ENCODE peak calls at places on chromosome 1, in four cellular contexts. One of them, this sample, is unnamed.

GRCh38 chr1:15883326-15883725 is 35.8 kb downstream of the SPEN start:
- DNase-seq in heart right ventricle: no peak
- DNase-seq in tibial nerve: no peak
- DNase-seq in astrocyte: no peak
- DNase-seq in this sample: peak; percentile 25

GRCh38 chr1:227926896-227927885 is 20.5 kb downstream of the WNT9A start:
- DNase-seq in heart right ventricle: no peak
- DNase-seq in tibial nerve: no peak
- DNase-seq in astrocyte: no peak
- DNase-seq in this sample: no peak

GRCh38 chr1:30414086-30414850 is 309.1 kb downstream of the MATN1 start:
- DNase-seq in heart right ventricle: no peak
- DNase-seq in tibial nerve: no peak
- DNase-seq in astrocyte: no peak
- DNase-seq in this sample: no peak

GRCh38 chr1:3463408-3463811 is 8.9 kb downstream of the ARHGEF16 start:
- DNase-seq in heart right ventricle: peak; percentile 5
- DNase-seq in tibial nerve: no peak
- DNase-seq in astrocyte: no peak
- DNase-seq in this sample: no peak

GRCh38 chr1:116988908-116989307 is 12.7 kb upstream of the CD101 start:
- DNase-seq in heart right ventricle: no peak
- DNase-seq in tibial nerve: no peak
- DNase-seq in astrocyte: peak; percentile 67
- DNase-seq in this sample: no peak

GRCh38 chr1:184052194-184052559 is 647 bp downstream of the TSEN15 start:
- DNase-seq in heart right ventricle: no peak
- DNase-seq in tibial nerve: no peak
- DNase-seq in astrocyte: no peak
- DNase-seq in this sample: peak; percentile 17

GRCh38 chr1:172399369-172400072 is 21.0 kb upstream of the C1orf105 start:
- DNase-seq in heart right ventricle: no peak
- DNase-seq in tibial nerve: peak; percentile 26
- DNase-seq in astrocyte: peak; percentile 97
- DNase-seq in this sample: peak; percentile 100

GRCh38 chr1:231214918-231215675 is 25.9 kb upstream of the GNPAT start:
- DNase-seq in heart right ventricle: no peak
- DNase-seq in tibial nerve: no peak
- DNase-seq in astrocyte: no peak
- DNase-seq in this sample: no peak

GRCh38 chr1:37481289-37482003 is 7.1 kb downstream of the ZC3H12A start:
- DNase-seq in heart right ventricle: no peak
- DNase-seq in tibial nerve: no peak
- DNase-seq in astrocyte: no peak
- DNase-seq in this sample: no peak

GRCh38 chr1:215543191-215543606 is 23.9 kb upstream of the KCTD3 start:
- DNase-seq in heart right ventricle: no peak
- DNase-seq in tibial nerve: no peak
- DNase-seq in astrocyte: peak; percentile 56
- DNase-seq in this sample: peak; percentile 69

GRCh38 chr1:20770314-20771087 is 16.6 kb downstream of the HP1BP3 start:
- DNase-seq in heart right ventricle: no peak
- DNase-seq in tibial nerve: no peak
- DNase-seq in astrocyte: no peak
- DNase-seq in this sample: no peak

GRCh38 chr1:14470802-14471201 is 127.7 kb upstream of the KAZN start:
- DNase-seq in heart right ventricle: no peak
- DNase-seq in tibial nerve: no peak
- DNase-seq in astrocyte: no peak
- DNase-seq in this sample: no peak

GRCh38 chr1:212514056-212514614 is 81.4 kb downstream of the NENF start:
- DNase-seq in heart right ventricle: peak; percentile 57
- DNase-seq in tibial nerve: no peak
- DNase-seq in astrocyte: peak; percentile 58
- DNase-seq in this sample: peak; percentile 37
- H3K4me3 ChIP-seq in heart right ventricle: peak overlapping the region; percentile 14
- H3K4me3 ChIP-seq in tibial nerve: peak overlapping the region; percentile 12
- H3K4me3 ChIP-seq in astrocyte: no peak overlapping the region
- H3K4me3 ChIP-seq in this sample: no peak overlapping the region

DNA sequence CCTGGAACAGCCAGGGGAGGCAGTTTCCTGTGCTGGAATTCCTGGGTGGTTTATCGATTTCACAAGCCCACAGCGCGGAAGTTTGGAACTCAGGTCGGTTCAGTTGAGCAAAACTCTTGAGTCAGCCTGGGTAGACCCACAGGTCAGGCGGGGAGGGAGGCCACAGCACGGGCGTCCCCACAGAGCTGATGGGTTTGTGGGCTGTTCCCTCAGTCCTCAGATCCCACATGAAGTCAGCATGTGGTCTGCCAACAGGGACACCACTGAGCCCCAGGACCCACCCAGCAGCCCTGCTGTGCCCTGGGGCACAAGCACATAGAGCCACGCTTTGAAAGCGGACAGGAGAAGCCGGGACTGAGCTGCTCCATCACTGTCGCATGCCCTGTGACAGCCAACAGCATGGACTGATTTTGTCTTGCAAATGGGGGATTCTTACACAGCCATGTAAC is 17.4 kb downstream of the BMP8A start:
- DNase-seq in heart right ventricle: no peak
- DNase-seq in tibial nerve: no peak
- DNase-seq in astrocyte: peak; percentile 41
- DNase-seq in this sample: peak; percentile 40
- TF ChIP-seq CTCF in heart right ventricle: no peak
- TF ChIP-seq CTCF in tibial nerve: no peak
- TF ChIP-seq CTCF in astrocyte: no peak
- TF ChIP-seq CTCF in this sample: no peak

DNA sequence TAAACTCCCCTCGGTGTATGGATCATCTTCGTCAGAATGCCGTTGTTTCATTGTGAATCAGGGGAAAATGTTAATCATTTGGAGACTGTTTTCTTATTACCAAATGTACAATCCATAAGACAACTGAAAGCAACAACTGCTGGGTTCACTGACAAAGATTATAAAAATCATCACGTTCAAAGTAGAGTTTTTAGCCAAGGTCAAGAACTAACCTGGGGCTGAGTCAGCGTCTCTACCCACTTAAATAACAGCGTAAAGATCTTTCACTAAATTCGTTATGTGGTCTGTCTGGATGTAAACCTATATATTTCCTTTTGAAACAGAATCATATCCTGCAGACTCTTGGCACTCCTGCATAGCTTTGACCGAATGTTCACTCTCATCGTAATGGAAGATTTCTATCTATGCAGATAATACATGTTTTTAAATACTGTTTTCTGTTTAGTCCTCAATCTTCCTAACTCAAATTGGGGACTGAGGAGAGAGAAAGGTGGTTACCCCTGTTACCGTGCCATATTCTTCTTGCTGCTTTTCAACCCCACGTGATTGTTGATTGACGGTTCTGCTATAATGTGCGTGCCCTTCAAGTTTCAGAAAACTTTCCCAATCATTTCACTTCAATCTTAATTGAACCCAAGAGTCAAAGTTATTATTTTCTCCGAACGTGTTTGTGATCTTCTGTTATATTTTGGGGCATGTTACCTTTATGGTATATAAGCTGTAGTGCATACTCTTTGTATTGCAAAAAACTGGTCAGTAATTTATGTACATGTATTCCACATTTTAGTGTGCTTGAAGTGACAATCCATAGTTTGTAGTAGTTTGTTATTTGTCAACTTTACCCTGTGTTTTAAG is 15.6 kb upstream of the NCMAP start:
- DNase-seq in heart right ventricle: no peak
- DNase-seq in tibial nerve: no peak
- DNase-seq in astrocyte: no peak
- DNase-seq in this sample: no peak
- H3K4me3 ChIP-seq in heart right ventricle: no peak overlapping the region
- H3K4me3 ChIP-seq in tibial nerve: no peak overlapping the region
- H3K4me3 ChIP-seq in astrocyte: no peak overlapping the region
- H3K4me3 ChIP-seq in this sample: no peak overlapping the region

GRCh38 chr1:10564063-10564462 is 89.3 kb downstream of the PEX14 start:
- DNase-seq in heart right ventricle: no peak
- DNase-seq in tibial nerve: no peak
- DNase-seq in astrocyte: no peak
- DNase-seq in this sample: no peak

GRCh38 chr1:10561497-10561896 is 86.7 kb downstream of the PEX14 start:
- DNase-seq in heart right ventricle: no peak
- DNase-seq in tibial nerve: no peak
- DNase-seq in astrocyte: peak; percentile 67
- DNase-seq in this sample: peak; percentile 37

GRCh38 chr1:10559386-10559785 is 84.6 kb downstream of the PEX14 start:
- DNase-seq in heart right ventricle: no peak
- DNase-seq in tibial nerve: no peak
- DNase-seq in astrocyte: no peak
- DNase-seq in this sample: no peak

GRCh38 chr1:10557714-10558113 is 83.0 kb downstream of the PEX14 start:
- DNase-seq in heart right ventricle: no peak
- DNase-seq in tibial nerve: no peak
- DNase-seq in astrocyte: no peak
- DNase-seq in this sample: no peak

GRCh38 chr1:10561955-10562354 is 87.2 kb downstream of the PEX14 start:
- DNase-seq in heart right ventricle: no peak
- DNase-seq in tibial nerve: no peak
- DNase-seq in astrocyte: no peak
- DNase-seq in this sample: no peak
- TF ChIP-seq CTCF in heart right ventricle: no peak
- TF ChIP-seq CTCF in tibial nerve: no peak
- TF ChIP-seq CTCF in astrocyte: no peak
- TF ChIP-seq CTCF in this sample: peak; percentile 4